ENCODE peak calls at places on chromosomes 2 and 18, in four cellular contexts. W is tibial artery, B is right cardiac atrium, K is IMR-90. L is an unnamed sample.
A peak's percentile ranks its signal among the peaks of the same experiment; 100 is the strongest.

GRCh38 chr2:71831208-71831577 is 316.5 kb downstream of the CYP26B1 start:
- DNase-seq in B (peak; percentile 70), K (peak; percentile 80), W (peak; percentile 90), L (no peak)

GRCh38 chr2:45882707-45883106 is 231.2 kb downstream of the PRKCE start:
- DNase-seq in K (no peak), B (peak; percentile 55), W (peak; percentile 72), L (no peak)

GRCh38 chr2:42196403-42197267 is 27.5 kb downstream of the EML4 start:
- DNase-seq in B (peak; percentile 28), W (no peak), K (peak; percentile 58), L (peak; percentile 54)

GRCh38 chr2:133948610-133949290 is 305.1 kb upstream of the MGAT5 start:
- DNase-seq in W (no peak), K (no peak), B (peak; percentile 19), L (no peak)

GRCh38 chr2:237150831-237151230 is 65.1 kb downstream of the COPS8 start:
- DNase-seq in K (no peak), B (no peak), W (no peak), L (no peak)

GRCh38 chr2:237451582-237452469 is 35.2 kb upstream of the MLPH start:
- DNase-seq in K (peak; percentile 57), W (no peak), B (no peak), L (no peak)

GRCh38 chr18:49764032-49764431 is 49.3 kb downstream of the ACAA2 start:
- DNase-seq in B (no peak), K (peak; percentile 58), W (peak; percentile 65), L (no peak)

GRCh38 chr2:17930773-17931172 is 52.3 kb downstream of the KCNS3 start:
- DNase-seq in K (no peak), W (no peak), B (no peak), L (no peak)

GRCh38 chr2:151106805-151107490 is 154.7 kb downstream of the RBM43 start:
- DNase-seq in B (no peak), W (no peak), K (no peak), L (no peak)

L was measured in immature natural killer cell.